ENCODE peak calls at places on chromosomes 6 and 20, in six cellular contexts. One of them, this sample, is unnamed.

GRCh38 chr20:57013221-57013620 is 253.2 kb downstream of the BMP7 start:
- DNase-seq in AG08395: no peak
- DNase-seq in T-helper 2 cell: no peak
- DNase-seq in DMS153: no peak
- DNase-seq in AG10803: no peak
- DNase-seq in activated CD4-positive, alpha-beta T cell treated with anti-CD3 and anti-CD28 coated beads for 36 hours: no peak
- DNase-seq in this sample: no peak

GRCh38 chr6:53979468-53980067 is 131.7 kb upstream of the MLIP start:
- DNase-seq in AG08395: peak; percentile 56
- DNase-seq in T-helper 2 cell: peak; percentile 30
- DNase-seq in DMS153: no peak
- DNase-seq in AG10803: peak; percentile 52
- DNase-seq in activated CD4-positive, alpha-beta T cell treated with anti-CD3 and anti-CD28 coated beads for 36 hours: peak; percentile 8
- DNase-seq in this sample: peak; percentile 25

GRCh38 chr6:122081921-122082320 is 317.5 kb upstream of the HSF2 start:
- DNase-seq in AG08395: no peak
- DNase-seq in T-helper 2 cell: no peak
- DNase-seq in DMS153: no peak
- DNase-seq in AG10803: no peak
- DNase-seq in activated CD4-positive, alpha-beta T cell treated with anti-CD3 and anti-CD28 coated beads for 36 hours: no peak
- DNase-seq in this sample: no peak

GRCh38 chr6:39314273-39314790 is at the start of gene KCNK17:
- DNase-seq in AG08395: no peak
- DNase-seq in T-helper 2 cell: no peak
- DNase-seq in DMS153: no peak
- DNase-seq in AG10803: no peak
- DNase-seq in activated CD4-positive, alpha-beta T cell treated with anti-CD3 and anti-CD28 coated beads for 36 hours: peak; percentile 9
- DNase-seq in this sample: peak; percentile 41

GRCh38 chr6:1538348-1538747 is 71.4 kb upstream of the FOXC1 start:
- DNase-seq in AG08395: no peak
- DNase-seq in T-helper 2 cell: no peak
- DNase-seq in DMS153: no peak
- DNase-seq in AG10803: no peak
- DNase-seq in activated CD4-positive, alpha-beta T cell treated with anti-CD3 and anti-CD28 coated beads for 36 hours: no peak
- DNase-seq in this sample: no peak

GRCh38 chr6:151384151-151384550 is 7.2 kb downstream of the ZBTB2 start:
- DNase-seq in AG08395: no peak
- DNase-seq in T-helper 2 cell: no peak
- DNase-seq in DMS153: no peak
- DNase-seq in AG10803: no peak
- DNase-seq in activated CD4-positive, alpha-beta T cell treated with anti-CD3 and anti-CD28 coated beads for 36 hours: no peak
- DNase-seq in this sample: no peak

GRCh38 chr6:162203287-162203686 is 524.3 kb downstream of the PRKN start:
- DNase-seq in AG08395: no peak
- DNase-seq in T-helper 2 cell: no peak
- DNase-seq in DMS153: no peak
- DNase-seq in AG10803: no peak
- DNase-seq in activated CD4-positive, alpha-beta T cell treated with anti-CD3 and anti-CD28 coated beads for 36 hours: no peak
- DNase-seq in this sample: no peak

GRCh38 chr6:11428895-11429294 is 108.7 kb upstream of the TMEM170B start:
- DNase-seq in AG08395: peak; percentile 73
- DNase-seq in T-helper 2 cell: peak; percentile 51
- DNase-seq in DMS153: no peak
- DNase-seq in AG10803: peak; percentile 97
- DNase-seq in activated CD4-positive, alpha-beta T cell treated with anti-CD3 and anti-CD28 coated beads for 36 hours: no peak
- DNase-seq in this sample: no peak

GRCh38 chr6:18317850-18318249 is 53.5 kb upstream of the DEK start:
- DNase-seq in AG08395: no peak
- DNase-seq in T-helper 2 cell: no peak
- DNase-seq in DMS153: no peak
- DNase-seq in AG10803: no peak
- DNase-seq in activated CD4-positive, alpha-beta T cell treated with anti-CD3 and anti-CD28 coated beads for 36 hours: no peak
- DNase-seq in this sample: no peak

GRCh38 chr6:35449287-35449881 is 2.8 kb upstream of the FANCE start:
- DNase-seq in AG08395: peak; percentile 85
- DNase-seq in T-helper 2 cell: peak; percentile 79
- DNase-seq in DMS153: peak; percentile 60
- DNase-seq in AG10803: peak; percentile 71
- DNase-seq in activated CD4-positive, alpha-beta T cell treated with anti-CD3 and anti-CD28 coated beads for 36 hours: peak; percentile 57
- DNase-seq in this sample: peak; percentile 41

GRCh38 chr20:44054849-44055248 is 132.1 kb downstream of the JPH2 start:
- DNase-seq in AG08395: no peak
- DNase-seq in T-helper 2 cell: no peak
- DNase-seq in DMS153: no peak
- DNase-seq in AG10803: no peak
- DNase-seq in activated CD4-positive, alpha-beta T cell treated with anti-CD3 and anti-CD28 coated beads for 36 hours: no peak
- DNase-seq in this sample: no peak

GRCh38 chr20:58542411-58543095 is 27.4 kb upstream of the APCDD1L start:
- DNase-seq in AG08395: no peak
- DNase-seq in T-helper 2 cell: no peak
- DNase-seq in DMS153: no peak
- DNase-seq in AG10803: no peak
- DNase-seq in activated CD4-positive, alpha-beta T cell treated with anti-CD3 and anti-CD28 coated beads for 36 hours: peak; percentile 33
- DNase-seq in this sample: peak; percentile 32

GRCh38 chr20:15618912-15619311 is 954.3 kb downstream of the KIF16B start:
- DNase-seq in AG08395: no peak
- DNase-seq in T-helper 2 cell: no peak
- DNase-seq in DMS153: no peak
- DNase-seq in AG10803: no peak
- DNase-seq in activated CD4-positive, alpha-beta T cell treated with anti-CD3 and anti-CD28 coated beads for 36 hours: no peak
- DNase-seq in this sample: no peak

GRCh38 chr6:125019873-125020272 is 57.6 kb downstream of the RNF217 start:
- DNase-seq in AG08395: no peak
- DNase-seq in T-helper 2 cell: no peak
- DNase-seq in DMS153: no peak
- DNase-seq in AG10803: no peak
- DNase-seq in activated CD4-positive, alpha-beta T cell treated with anti-CD3 and anti-CD28 coated beads for 36 hours: no peak
- DNase-seq in this sample: peak; percentile 3

GRCh38 chr6:117265425-117266266 is at the start of gene VGLL2:
- DNase-seq in AG08395: peak; percentile 52
- DNase-seq in T-helper 2 cell: peak; percentile 11
- DNase-seq in DMS153: no peak
- DNase-seq in AG10803: peak; percentile 35
- DNase-seq in activated CD4-positive, alpha-beta T cell treated with anti-CD3 and anti-CD28 coated beads for 36 hours: peak; percentile 31
- DNase-seq in this sample: peak; percentile 78

GRCh38 chr20:37327748-37328147 is 18.2 kb upstream of the SRC start:
- DNase-seq in AG08395: peak; percentile 88
- DNase-seq in T-helper 2 cell: no peak
- DNase-seq in DMS153: no peak
- DNase-seq in AG10803: peak; percentile 95
- DNase-seq in activated CD4-positive, alpha-beta T cell treated with anti-CD3 and anti-CD28 coated beads for 36 hours: no peak
- DNase-seq in this sample: no peak

GRCh38 chr20:12798286-12798685 is 210.5 kb upstream of the SPTLC3 start:
- DNase-seq in AG08395: no peak
- DNase-seq in T-helper 2 cell: no peak
- DNase-seq in DMS153: no peak
- DNase-seq in AG10803: no peak
- DNase-seq in activated CD4-positive, alpha-beta T cell treated with anti-CD3 and anti-CD28 coated beads for 36 hours: no peak
- DNase-seq in this sample: no peak

GRCh38 chr20:18188446-18188845 is 50.8 kb downstream of the KAT14 start:
- DNase-seq in AG08395: peak; percentile 26
- DNase-seq in T-helper 2 cell: no peak
- DNase-seq in DMS153: no peak
- DNase-seq in AG10803: peak; percentile 84
- DNase-seq in activated CD4-positive, alpha-beta T cell treated with anti-CD3 and anti-CD28 coated beads for 36 hours: no peak
- DNase-seq in this sample: no peak

GRCh38 chr6:107730106-107730505 is 94.0 kb downstream of the SCML4 start:
- DNase-seq in AG08395: no peak
- DNase-seq in T-helper 2 cell: peak; percentile 35
- DNase-seq in DMS153: no peak
- DNase-seq in AG10803: no peak
- DNase-seq in activated CD4-positive, alpha-beta T cell treated with anti-CD3 and anti-CD28 coated beads for 36 hours: peak; percentile 81
- DNase-seq in this sample: no peak

GRCh38 chr6:28981391-28981832 is 23.7 kb downstream of the ZNF311 start:
- DNase-seq in AG08395: peak; percentile 31
- DNase-seq in T-helper 2 cell: peak; percentile 67
- DNase-seq in DMS153: peak; percentile 75
- DNase-seq in AG10803: peak; percentile 57
- DNase-seq in activated CD4-positive, alpha-beta T cell treated with anti-CD3 and anti-CD28 coated beads for 36 hours: peak; percentile 85
- DNase-seq in this sample: peak; percentile 80

GRCh38 chr6:116036885-116037284 is 23.8 kb downstream of the FRK start:
- DNase-seq in AG08395: no peak
- DNase-seq in T-helper 2 cell: no peak
- DNase-seq in DMS153: no peak
- DNase-seq in AG10803: no peak
- DNase-seq in activated CD4-positive, alpha-beta T cell treated with anti-CD3 and anti-CD28 coated beads for 36 hours: no peak
- DNase-seq in this sample: no peak

GRCh38 chr6:134079406-134079921 is 27.0 kb upstream of the SLC2A12 start:
- DNase-seq in AG08395: no peak
- DNase-seq in T-helper 2 cell: no peak
- DNase-seq in DMS153: no peak
- DNase-seq in AG10803: no peak
- DNase-seq in activated CD4-positive, alpha-beta T cell treated with anti-CD3 and anti-CD28 coated beads for 36 hours: no peak
- DNase-seq in this sample: no peak

GRCh38 chr6:68333444-68333843 is 301.6 kb upstream of the ADGRB3 start:
- DNase-seq in AG08395: no peak
- DNase-seq in T-helper 2 cell: no peak
- DNase-seq in DMS153: peak; percentile 35
- DNase-seq in AG10803: no peak
- DNase-seq in activated CD4-positive, alpha-beta T cell treated with anti-CD3 and anti-CD28 coated beads for 36 hours: no peak
- DNase-seq in this sample: no peak

GRCh38 chr20:25992146-25992545 is 295.5 kb upstream of the ZNF337 start:
- DNase-seq in AG08395: no peak
- DNase-seq in T-helper 2 cell: no peak
- DNase-seq in DMS153: no peak
- DNase-seq in AG10803: no peak
- DNase-seq in activated CD4-positive, alpha-beta T cell treated with anti-CD3 and anti-CD28 coated beads for 36 hours: no peak
- DNase-seq in this sample: no peak

GRCh38 chr20:63628246-63628975 is 1.5 kb upstream of the GMEB2 start:
- DNase-seq in AG08395: peak; percentile 72
- DNase-seq in T-helper 2 cell: peak; percentile 77
- DNase-seq in DMS153: peak; percentile 63
- DNase-seq in AG10803: peak; percentile 74
- DNase-seq in activated CD4-positive, alpha-beta T cell treated with anti-CD3 and anti-CD28 coated beads for 36 hours: peak; percentile 83
- DNase-seq in this sample: peak; percentile 26

GRCh38 chr6:117072781-117073180 is 192.6 kb upstream of the VGLL2 start:
- DNase-seq in AG08395: no peak
- DNase-seq in T-helper 2 cell: no peak
- DNase-seq in DMS153: no peak
- DNase-seq in AG10803: no peak
- DNase-seq in activated CD4-positive, alpha-beta T cell treated with anti-CD3 and anti-CD28 coated beads for 36 hours: no peak
- DNase-seq in this sample: peak; percentile 23

GRCh38 chr6:816510-817084 is 123.7 kb upstream of the EXOC2 start:
- DNase-seq in AG08395: no peak
- DNase-seq in T-helper 2 cell: peak; percentile 48
- DNase-seq in DMS153: no peak
- DNase-seq in AG10803: no peak
- DNase-seq in activated CD4-positive, alpha-beta T cell treated with anti-CD3 and anti-CD28 coated beads for 36 hours: peak; percentile 77
- DNase-seq in this sample: no peak

This sample was measured in nephron progenitor cell.